ENCODE peak calls at places on chromosomes 4 and X, in five cellular contexts. B, X, P, E and K are unnamed samples.

GRCh38 chr4:76377922-76378321 is 43.0 kb downstream of the CCDC158 start:
- DNase-seq in B (peak), P (peak), E (peak), X (peak), K (no peak)

GRCh38 chr4:83535520-83535944 is 376 bp upstream of the GPAT3 start:
- DNase-seq in X (peak), E (peak), P (peak), B (no peak), K (peak)

GRCh38 chrX:85504381-85504780 is 124.9 kb upstream of the POF1B start:
- DNase-seq in B (no peak), P (no peak), X (no peak), E (no peak), K (no peak)

GRCh38 chr4:147831452-147832192 is 99.7 kb downstream of the ARHGAP10 start:
- DNase-seq in B (no peak), E (no peak), P (peak), X (peak), K (no peak)

GRCh38 chr4:134777626-134778025 is 576.0 kb upstream of the PABPC4L start:
- DNase-seq in X (no peak), E (peak), B (no peak), P (peak), K (no peak)

GRCh38 chrX:134544614-134545255 is 84.8 kb downstream of the HPRT1 start:
- DNase-seq in X (no peak), B (no peak), P (no peak), E (no peak), K (no peak)

GRCh38 chr4:106039796-106040195 is 144.5 kb downstream of the NPNT start:
- DNase-seq in B (no peak), E (no peak), X (no peak), P (no peak), K (no peak)

GRCh38 chr4:186651624-186652023 is 72.0 kb downstream of the FAT1 start:
- DNase-seq in B (no peak), E (no peak), X (no peak), P (peak), K (peak)

GRCh38 chrX:21354725-21355124 is 19.5 kb upstream of the CNKSR2 start:
- DNase-seq in X (no peak), E (no peak), B (no peak), P (no peak), K (no peak)

GRCh38 chrX:15465896-15466651 is 27.1 kb downstream of the PIR start:
- DNase-seq in E (no peak), B (no peak), P (no peak), X (no peak), K (no peak)

GRCh38 chrX:121308276-121308805 is 260.9 kb downstream of the GLUD2 start:
- DNase-seq in P (peak), X (no peak), E (peak), B (no peak), K (no peak)

GRCh38 chr4:15744016-15744415 is 34.1 kb upstream of the CD38 start:
- DNase-seq in P (peak), X (no peak), B (no peak), E (no peak), K (no peak)
- H3K27ac ChIP-seq in P (no peak), X (no peak), B (no peak), E (no peak), K (no peak)

GRCh38 chr4:139163806-139164206 is 13.2 kb downstream of the ELF2 start:
- DNase-seq in E (no peak), B (no peak), P (no peak), X (no peak), K (no peak)
- H3K27ac ChIP-seq in E (no peak), B (no peak), P (no peak), X (no peak), K (no peak)

GRCh38 chrX:91435465-91435864 is 826 bp downstream of the PABPC5 start:
- DNase-seq in P (peak), E (no peak), B (no peak), X (no peak), K (no peak)
- H3K27ac ChIP-seq in P (peak), E (no peak), B (no peak), X (no peak), K (peak)

GRCh38 chr4:1769692-1770091 is 23.4 kb upstream of the FGFR3 start:
- DNase-seq in X (no peak), B (no peak), P (no peak), E (no peak), K (no peak)
- H3K27ac ChIP-seq in X (no peak), B (no peak), P (no peak), E (no peak), K (no peak)

GRCh38 chr4:91829531-91829930 is 474.2 kb upstream of the GRID2 start:
- DNase-seq in P (peak), X (no peak), E (no peak), B (no peak), K (no peak)

GRCh38 chr4:91826186-91826585 is 477.6 kb upstream of the GRID2 start:
- DNase-seq in X (no peak), P (peak), E (no peak), B (no peak), K (no peak)

GRCh38 chr4:91827914-91828313 is 475.9 kb upstream of the GRID2 start:
- DNase-seq in P (no peak), E (no peak), X (no peak), B (no peak), K (no peak)

DNA sequence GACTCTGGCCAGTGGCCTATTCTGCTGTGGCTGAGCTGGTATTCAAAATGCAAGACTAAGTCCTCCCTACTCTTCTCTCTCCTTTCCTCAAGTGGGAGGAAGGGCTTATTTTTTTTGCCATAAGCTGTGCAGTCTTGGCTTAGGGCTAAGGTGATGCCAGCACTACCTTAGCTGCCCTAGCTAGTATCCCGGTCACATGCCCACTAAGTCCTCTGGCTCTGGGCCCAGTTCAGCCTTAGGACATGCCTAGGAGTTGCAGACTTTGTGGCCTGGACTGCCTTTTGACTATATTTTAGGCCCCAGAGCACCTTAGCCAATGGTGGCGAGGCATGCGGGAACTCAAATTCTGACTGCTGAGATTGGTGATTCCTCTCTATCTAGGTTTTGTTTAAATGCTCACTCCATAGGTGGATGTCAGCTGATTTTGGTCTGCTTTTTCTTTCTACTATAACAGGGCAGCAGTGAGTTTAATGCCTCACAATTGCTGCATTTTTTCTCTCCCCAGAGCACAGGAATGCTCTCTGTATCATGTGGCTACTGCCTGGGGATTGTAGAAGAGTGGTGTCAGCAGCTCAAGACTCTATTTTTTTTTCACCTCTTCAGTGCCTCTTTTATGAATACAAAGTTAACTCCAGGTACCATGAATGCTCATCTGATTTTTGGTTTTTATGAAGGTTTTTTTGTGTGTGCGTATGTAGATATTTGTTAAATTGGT is 472.9 kb upstream of the GRID2 start:
- DNase-seq in B (no peak), P (peak), E (no peak), X (no peak), K (no peak)
- H3K27ac ChIP-seq in B (no peak), P (no peak), E (no peak), X (no peak), K (no peak)

GRCh38 chrX:108736509-108737479 is at the start of gene IRS4:
- DNase-seq in X (no peak), E (peak), B (no peak), P (peak), K (no peak)

GRCh38 chrX:108735087-108735679 is 1.2 kb downstream of the IRS4 start:
- DNase-seq in X (no peak), P (no peak), B (no peak), E (no peak), K (no peak)

GRCh38 chrX:108732630-108733321 is 3.6 kb downstream of the IRS4 start:
- DNase-seq in B (no peak), X (no peak), E (peak), P (no peak), K (no peak)

GRCh38 chrX:108735680-108736508 is 469 bp downstream of the IRS4 start:
- DNase-seq in X (no peak), E (no peak), B (no peak), P (peak), K (no peak)

GRCh38 chrX:108734426-108734825 is 1.9 kb downstream of the IRS4 start:
- DNase-seq in P (no peak), X (no peak), E (no peak), B (no peak), K (no peak)
- H3K27ac ChIP-seq in P (no peak), X (no peak), E (no peak), B (no peak), K (no peak)

GRCh38 chrX:65677954-65678469 is 10.6 kb downstream of the MSN start:
- DNase-seq in X (no peak), P (peak), B (no peak), E (no peak), K (peak)
- H3K27ac ChIP-seq in X (peak), P (peak), B (no peak), E (no peak), K (peak)

DNA sequence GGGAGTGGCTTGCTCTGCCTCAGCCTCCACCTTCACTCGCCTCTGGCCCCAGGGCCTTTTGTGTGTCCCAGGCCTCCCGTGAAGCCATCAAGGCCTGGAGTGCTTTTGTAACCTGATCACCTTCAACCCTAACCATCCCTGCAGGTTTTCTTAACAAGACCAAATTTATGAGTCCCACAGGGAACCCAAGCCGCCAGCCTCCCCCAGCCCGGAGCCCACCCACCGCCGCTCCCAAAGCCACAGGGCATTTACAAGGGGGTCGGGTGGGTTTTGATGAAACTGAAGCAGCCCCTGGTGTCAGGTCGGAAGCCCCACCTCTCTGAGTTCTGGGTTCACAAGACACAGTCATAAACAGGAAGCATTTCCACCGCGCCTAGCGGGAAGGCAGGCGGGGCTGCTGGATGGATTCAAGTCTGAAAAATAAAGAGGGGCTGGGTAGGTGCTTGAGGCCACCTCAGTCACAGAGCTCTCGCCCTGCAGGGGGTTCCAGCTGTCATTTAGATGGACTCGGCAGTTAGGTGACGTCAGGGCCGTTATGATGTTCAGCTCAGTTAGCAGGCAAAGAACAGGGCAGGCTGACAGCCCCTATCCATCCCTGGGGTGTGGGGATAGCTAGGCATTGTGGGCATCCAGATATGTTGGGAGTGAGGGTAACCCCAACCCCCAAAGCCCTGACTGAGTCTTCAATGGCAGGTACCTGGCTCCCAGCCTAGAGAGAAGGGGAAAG is 128.5 kb downstream of the BCOR start:
- DNase-seq in X (no peak), P (no peak), B (peak), E (no peak), K (peak)
- H3K27ac ChIP-seq in X (no peak), P (no peak), B (no peak), E (no peak), K (peak)